ENCODE peak calls at places on chromosomes 16 and 17, in eight cellular contexts. One of them, this sample, is unnamed.

GRCh38 chr17:36645358-36645757 is 44.0 kb downstream of the MRM1 start:
- DNase-seq in tibial nerve: no peak
- DNase-seq in ovary: no peak
- DNase-seq in stomach: no peak
- DNase-seq in H1: no peak
- DNase-seq in SK-N-SH: no peak
- DNase-seq in transverse colon: no peak
- DNase-seq in upper lobe of left lung: no peak
- DNase-seq in this sample: no peak

GRCh38 chr16:66109677-66110076 is 256.8 kb upstream of the CDH5 start:
- DNase-seq in H1: no peak
- DNase-seq in ovary: no peak
- DNase-seq in tibial nerve: no peak
- DNase-seq in stomach: no peak
- DNase-seq in upper lobe of left lung: no peak
- DNase-seq in SK-N-SH: no peak
- DNase-seq in transverse colon: no peak
- DNase-seq in this sample: no peak

GRCh38 chr17:17849147-17849820 is 12.5 kb upstream of the SREBF1 start:
- DNase-seq in H1: no peak
- DNase-seq in SK-N-SH: no peak
- DNase-seq in upper lobe of left lung: no peak
- DNase-seq in tibial nerve: peak
- DNase-seq in transverse colon: peak
- DNase-seq in ovary: peak
- DNase-seq in stomach: peak
- DNase-seq in this sample: no peak

GRCh38 chr17:8003594-8004181 is 1.3 kb downstream of the GUCY2D start:
- DNase-seq in SK-N-SH: no peak
- DNase-seq in tibial nerve: no peak
- DNase-seq in stomach: no peak
- DNase-seq in H1: no peak
- DNase-seq in ovary: no peak
- DNase-seq in upper lobe of left lung: peak
- DNase-seq in transverse colon: no peak
- DNase-seq in this sample: peak

GRCh38 chr17:9409430-9409829 is 166.2 kb downstream of the STX8 start:
- DNase-seq in SK-N-SH: peak
- DNase-seq in H1: no peak
- DNase-seq in stomach: no peak
- DNase-seq in transverse colon: no peak
- DNase-seq in tibial nerve: no peak
- DNase-seq in upper lobe of left lung: no peak
- DNase-seq in ovary: no peak
- DNase-seq in this sample: no peak

GRCh38 chr17:6786618-6787017 is 10.6 kb downstream of the FBXO39 start:
- DNase-seq in upper lobe of left lung: no peak
- DNase-seq in SK-N-SH: no peak
- DNase-seq in stomach: no peak
- DNase-seq in ovary: no peak
- DNase-seq in tibial nerve: no peak
- DNase-seq in H1: no peak
- DNase-seq in transverse colon: no peak
- DNase-seq in this sample: no peak

GRCh38 chr17:688100-688989 is 26.3 kb downstream of the VPS53 start:
- DNase-seq in H1: no peak
- DNase-seq in stomach: no peak
- DNase-seq in ovary: no peak
- DNase-seq in tibial nerve: peak
- DNase-seq in SK-N-SH: no peak
- DNase-seq in upper lobe of left lung: no peak
- DNase-seq in transverse colon: peak
- DNase-seq in this sample: no peak

GRCh38 chr16:84879569-84880487 is 60.0 kb downstream of the CRISPLD2 start:
- DNase-seq in H1: no peak
- DNase-seq in stomach: peak
- DNase-seq in upper lobe of left lung: no peak
- DNase-seq in SK-N-SH: no peak
- DNase-seq in ovary: no peak
- DNase-seq in transverse colon: no peak
- DNase-seq in tibial nerve: no peak
- DNase-seq in this sample: no peak

GRCh38 chr17:58352843-58353719 is 1.1 kb upstream of the SUPT4H1 start:
- DNase-seq in transverse colon: peak
- DNase-seq in tibial nerve: no peak
- DNase-seq in stomach: no peak
- DNase-seq in upper lobe of left lung: no peak
- DNase-seq in SK-N-SH: peak
- DNase-seq in H1: peak
- DNase-seq in ovary: no peak
- DNase-seq in this sample: no peak

GRCh38 chr17:42202696-42203095 is 8.4 kb upstream of the GHDC start:
- DNase-seq in upper lobe of left lung: no peak
- DNase-seq in ovary: no peak
- DNase-seq in SK-N-SH: no peak
- DNase-seq in H1: no peak
- DNase-seq in transverse colon: no peak
- DNase-seq in tibial nerve: no peak
- DNase-seq in stomach: no peak
- DNase-seq in this sample: no peak

GRCh38 chr17:45410144-45411091 is 22.3 kb downstream of the ARHGAP27 start:
- DNase-seq in SK-N-SH: peak
- DNase-seq in upper lobe of left lung: peak
- DNase-seq in stomach: no peak
- DNase-seq in tibial nerve: peak
- DNase-seq in ovary: no peak
- DNase-seq in H1: no peak
- DNase-seq in transverse colon: peak
- DNase-seq in this sample: no peak

GRCh38 chr16:57297856-57298255 is 13.4 kb upstream of the PLLP start:
- DNase-seq in upper lobe of left lung: no peak
- DNase-seq in stomach: no peak
- DNase-seq in H1: no peak
- DNase-seq in transverse colon: no peak
- DNase-seq in SK-N-SH: no peak
- DNase-seq in tibial nerve: no peak
- DNase-seq in ovary: no peak
- DNase-seq in this sample: peak

GRCh38 chr17:19382581-19383444 is 4.2 kb downstream of the MFAP4 start:
- DNase-seq in transverse colon: no peak
- DNase-seq in tibial nerve: no peak
- DNase-seq in SK-N-SH: no peak
- DNase-seq in H1: no peak
- DNase-seq in ovary: no peak
- DNase-seq in stomach: no peak
- DNase-seq in upper lobe of left lung: no peak
- DNase-seq in this sample: peak

GRCh38 chr17:66678061-66678460 is 156.9 kb upstream of the CACNG5 start:
- DNase-seq in upper lobe of left lung: no peak
- DNase-seq in H1: no peak
- DNase-seq in stomach: no peak
- DNase-seq in tibial nerve: no peak
- DNase-seq in ovary: no peak
- DNase-seq in transverse colon: no peak
- DNase-seq in SK-N-SH: no peak
- DNase-seq in this sample: no peak

GRCh38 chr17:66675991-66676371 is 158.9 kb upstream of the CACNG5 start:
- DNase-seq in tibial nerve: peak
- DNase-seq in transverse colon: no peak
- DNase-seq in stomach: peak
- DNase-seq in ovary: no peak
- DNase-seq in upper lobe of left lung: no peak
- DNase-seq in SK-N-SH: no peak
- DNase-seq in H1: no peak
- DNase-seq in this sample: no peak

GRCh38 chr17:66677201-66677981 is 157.5 kb upstream of the CACNG5 start:
- DNase-seq in stomach: no peak
- DNase-seq in SK-N-SH: no peak
- DNase-seq in tibial nerve: no peak
- DNase-seq in upper lobe of left lung: no peak
- DNase-seq in ovary: no peak
- DNase-seq in transverse colon: no peak
- DNase-seq in H1: no peak
- DNase-seq in this sample: no peak

GRCh38 chr17:66675273-66675990 is 159.5 kb upstream of the CACNG5 start:
- DNase-seq in stomach: no peak
- DNase-seq in tibial nerve: no peak
- DNase-seq in SK-N-SH: no peak
- DNase-seq in upper lobe of left lung: peak
- DNase-seq in H1: no peak
- DNase-seq in transverse colon: no peak
- DNase-seq in ovary: no peak
- DNase-seq in this sample: no peak

GRCh38 chr17:66676421-66676820 is 158.5 kb upstream of the CACNG5 start:
- DNase-seq in H1: no peak
- DNase-seq in ovary: no peak
- DNase-seq in tibial nerve: no peak
- DNase-seq in SK-N-SH: no peak
- DNase-seq in transverse colon: peak
- DNase-seq in stomach: peak
- DNase-seq in upper lobe of left lung: no peak
- DNase-seq in this sample: no peak
- TF ChIP-seq EP300 in H1: no peak
- TF ChIP-seq EP300 in ovary: no peak
- TF ChIP-seq EP300 in tibial nerve: no peak
- TF ChIP-seq EP300 in SK-N-SH: no peak
- TF ChIP-seq EP300 in transverse colon: no peak
- TF ChIP-seq EP300 in stomach: no peak
- TF ChIP-seq EP300 in upper lobe of left lung: no peak
- TF ChIP-seq EP300 in this sample: no peak

GRCh38 chr16:76386784-76387183 is 109.6 kb downstream of the CNTNAP4 start:
- DNase-seq in transverse colon: no peak
- DNase-seq in SK-N-SH: no peak
- DNase-seq in tibial nerve: no peak
- DNase-seq in ovary: no peak
- DNase-seq in upper lobe of left lung: no peak
- DNase-seq in stomach: no peak
- DNase-seq in H1: no peak
- DNase-seq in this sample: no peak

GRCh38 chr16:76385831-76386230 is 108.6 kb downstream of the CNTNAP4 start:
- DNase-seq in upper lobe of left lung: no peak
- DNase-seq in ovary: no peak
- DNase-seq in H1: no peak
- DNase-seq in tibial nerve: no peak
- DNase-seq in transverse colon: no peak
- DNase-seq in SK-N-SH: no peak
- DNase-seq in stomach: no peak
- DNase-seq in this sample: no peak

GRCh38 chr16:76387994-76388393 is 110.8 kb downstream of the CNTNAP4 start:
- DNase-seq in tibial nerve: no peak
- DNase-seq in stomach: no peak
- DNase-seq in ovary: no peak
- DNase-seq in SK-N-SH: no peak
- DNase-seq in transverse colon: no peak
- DNase-seq in upper lobe of left lung: no peak
- DNase-seq in H1: no peak
- DNase-seq in this sample: no peak

GRCh38 chr16:76390476-76390875 is 113.3 kb downstream of the CNTNAP4 start:
- DNase-seq in transverse colon: no peak
- DNase-seq in stomach: no peak
- DNase-seq in upper lobe of left lung: no peak
- DNase-seq in tibial nerve: no peak
- DNase-seq in SK-N-SH: no peak
- DNase-seq in ovary: no peak
- DNase-seq in H1: no peak
- DNase-seq in this sample: no peak

GRCh38 chr16:76389126-76389525 is 111.9 kb downstream of the CNTNAP4 start:
- DNase-seq in transverse colon: no peak
- DNase-seq in ovary: no peak
- DNase-seq in SK-N-SH: no peak
- DNase-seq in stomach: no peak
- DNase-seq in H1: no peak
- DNase-seq in upper lobe of left lung: no peak
- DNase-seq in tibial nerve: no peak
- DNase-seq in this sample: no peak
- TF ChIP-seq EP300 in transverse colon: no peak
- TF ChIP-seq EP300 in ovary: no peak
- TF ChIP-seq EP300 in SK-N-SH: no peak
- TF ChIP-seq EP300 in stomach: no peak
- TF ChIP-seq EP300 in H1: no peak
- TF ChIP-seq EP300 in upper lobe of left lung: no peak
- TF ChIP-seq EP300 in tibial nerve: no peak
- TF ChIP-seq EP300 in this sample: no peak

DNA sequence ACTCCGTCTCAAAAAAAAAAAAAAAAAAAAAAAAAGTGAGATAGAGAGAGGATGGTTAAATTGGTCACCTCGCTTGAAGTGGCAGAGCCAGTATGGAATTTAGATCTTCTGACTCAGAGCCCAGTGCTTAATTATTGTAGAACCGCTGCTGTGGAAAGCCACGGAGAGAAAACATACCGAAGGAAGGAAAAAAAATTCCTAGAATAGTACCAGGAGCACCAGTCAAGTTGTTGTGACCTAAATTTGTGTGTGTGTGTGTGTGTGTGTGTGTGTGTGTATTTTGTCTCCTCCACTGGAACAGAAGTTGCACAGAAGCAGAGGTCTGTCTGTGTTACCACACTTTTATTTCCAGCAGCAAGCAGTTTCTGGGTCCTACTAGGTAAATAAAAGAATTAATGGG is 10.6 kb upstream of the NUP85 start:
- DNase-seq in H1: no peak
- DNase-seq in ovary: no peak
- DNase-seq in SK-N-SH: no peak
- DNase-seq in upper lobe of left lung: no peak
- DNase-seq in stomach: no peak
- DNase-seq in transverse colon: no peak
- DNase-seq in tibial nerve: no peak
- DNase-seq in this sample: no peak
- TF ChIP-seq EP300 in H1: no peak
- TF ChIP-seq EP300 in ovary: no peak
- TF ChIP-seq EP300 in SK-N-SH: no peak
- TF ChIP-seq EP300 in upper lobe of left lung: no peak
- TF ChIP-seq EP300 in stomach: no peak
- TF ChIP-seq EP300 in transverse colon: no peak
- TF ChIP-seq EP300 in tibial nerve: no peak
- TF ChIP-seq EP300 in this sample: no peak

GRCh38 chr17:61402978-61403845 is 3.6 kb downstream of the TBX2 start:
- DNase-seq in stomach: no peak
- DNase-seq in upper lobe of left lung: peak
- DNase-seq in transverse colon: no peak
- DNase-seq in tibial nerve: no peak
- DNase-seq in ovary: no peak
- DNase-seq in SK-N-SH: peak
- DNase-seq in H1: peak
- DNase-seq in this sample: no peak
- TF ChIP-seq EP300 in stomach: no peak
- TF ChIP-seq EP300 in upper lobe of left lung: no peak
- TF ChIP-seq EP300 in transverse colon: no peak
- TF ChIP-seq EP300 in tibial nerve: no peak
- TF ChIP-seq EP300 in ovary: no peak
- TF ChIP-seq EP300 in SK-N-SH: no peak
- TF ChIP-seq EP300 in H1: no peak
- TF ChIP-seq EP300 in this sample: no peak

This sample was measured in suprapubic skin.